ENCODE peak calls at places on chromosomes 2 and 18, in eight cellular contexts. One of them, this sample, is unnamed.

GRCh38 chr2:209726311-209726710 is 45.3 kb upstream of the UNC80 start:
- DNase-seq in amygdala: no peak
- DNase-seq in fibroblast of pulmonary artery: no peak
- DNase-seq in Right ventricle myocardium superior: no peak
- DNase-seq in kidney tubule cell: no peak
- DNase-seq in H54: no peak
- DNase-seq in substantia nigra: no peak
- DNase-seq in NCI-H1105: no peak
- DNase-seq in this sample: peak

GRCh38 chr2:10332402-10333246 is 29.9 kb downstream of the HPCAL1 start:
- DNase-seq in kidney tubule cell: no peak
- DNase-seq in substantia nigra: no peak
- DNase-seq in H54: no peak
- DNase-seq in Right ventricle myocardium superior: no peak
- DNase-seq in amygdala: no peak
- DNase-seq in NCI-H1105: no peak
- DNase-seq in fibroblast of pulmonary artery: no peak
- DNase-seq in this sample: no peak

GRCh38 chr2:203569677-203570316 is 34.7 kb upstream of the RAPH1 start:
- DNase-seq in kidney tubule cell: no peak
- DNase-seq in substantia nigra: no peak
- DNase-seq in Right ventricle myocardium superior: no peak
- DNase-seq in amygdala: no peak
- DNase-seq in fibroblast of pulmonary artery: no peak
- DNase-seq in NCI-H1105: no peak
- DNase-seq in H54: no peak
- DNase-seq in this sample: no peak

GRCh38 chr2:25374827-25375226 is 33.1 kb upstream of the DNMT3A start:
- DNase-seq in Right ventricle myocardium superior: no peak
- DNase-seq in H54: no peak
- DNase-seq in substantia nigra: no peak
- DNase-seq in fibroblast of pulmonary artery: no peak
- DNase-seq in NCI-H1105: no peak
- DNase-seq in amygdala: no peak
- DNase-seq in kidney tubule cell: no peak
- DNase-seq in this sample: no peak

GRCh38 chr2:134218414-134218813 is 35.5 kb upstream of the MGAT5 start:
- DNase-seq in NCI-H1105: no peak
- DNase-seq in kidney tubule cell: no peak
- DNase-seq in substantia nigra: no peak
- DNase-seq in fibroblast of pulmonary artery: no peak
- DNase-seq in H54: no peak
- DNase-seq in amygdala: no peak
- DNase-seq in Right ventricle myocardium superior: no peak
- DNase-seq in this sample: no peak

GRCh38 chr2:111653913-111654312 is 230.1 kb downstream of the ANAPC1 start:
- DNase-seq in NCI-H1105: no peak
- DNase-seq in H54: no peak
- DNase-seq in kidney tubule cell: no peak
- DNase-seq in substantia nigra: no peak
- DNase-seq in amygdala: no peak
- DNase-seq in Right ventricle myocardium superior: no peak
- DNase-seq in fibroblast of pulmonary artery: no peak
- DNase-seq in this sample: no peak

GRCh38 chr2:224038049-224038829 is 847 bp downstream of the SERPINE2 start:
- DNase-seq in amygdala: no peak
- DNase-seq in H54: peak
- DNase-seq in NCI-H1105: peak
- DNase-seq in Right ventricle myocardium superior: peak
- DNase-seq in substantia nigra: no peak
- DNase-seq in kidney tubule cell: peak
- DNase-seq in fibroblast of pulmonary artery: peak
- DNase-seq in this sample: peak

GRCh38 chr18:58761241-58761969 is 90.1 kb downstream of the MALT1 start:
- DNase-seq in amygdala: no peak
- DNase-seq in Right ventricle myocardium superior: no peak
- DNase-seq in NCI-H1105: no peak
- DNase-seq in kidney tubule cell: no peak
- DNase-seq in fibroblast of pulmonary artery: no peak
- DNase-seq in H54: no peak
- DNase-seq in substantia nigra: no peak
- DNase-seq in this sample: no peak

GRCh38 chr2:42801388-42801787 is 9.0 kb upstream of the HAAO start:
- DNase-seq in amygdala: no peak
- DNase-seq in fibroblast of pulmonary artery: no peak
- DNase-seq in H54: no peak
- DNase-seq in kidney tubule cell: peak
- DNase-seq in Right ventricle myocardium superior: no peak
- DNase-seq in NCI-H1105: no peak
- DNase-seq in substantia nigra: no peak
- DNase-seq in this sample: no peak

GRCh38 chr2:232229917-232230310 is 148.6 kb upstream of the ALPP start:
- DNase-seq in substantia nigra: no peak
- DNase-seq in fibroblast of pulmonary artery: peak
- DNase-seq in kidney tubule cell: no peak
- DNase-seq in NCI-H1105: no peak
- DNase-seq in amygdala: no peak
- DNase-seq in Right ventricle myocardium superior: no peak
- DNase-seq in H54: no peak
- DNase-seq in this sample: no peak

GRCh38 chr18:74901347-74902169 is 303.9 kb downstream of the ZNF407 start:
- DNase-seq in Right ventricle myocardium superior: no peak
- DNase-seq in kidney tubule cell: no peak
- DNase-seq in H54: no peak
- DNase-seq in fibroblast of pulmonary artery: peak
- DNase-seq in substantia nigra: no peak
- DNase-seq in amygdala: no peak
- DNase-seq in NCI-H1105: no peak
- DNase-seq in this sample: no peak

GRCh38 chr2:169365093-169365483 is 2.8 kb upstream of the LRP2 start:
- DNase-seq in H54: no peak
- DNase-seq in Right ventricle myocardium superior: no peak
- DNase-seq in NCI-H1105: no peak
- DNase-seq in fibroblast of pulmonary artery: no peak
- DNase-seq in amygdala: no peak
- DNase-seq in substantia nigra: no peak
- DNase-seq in kidney tubule cell: no peak
- DNase-seq in this sample: no peak

GRCh38 chr18:31648966-31649429 is 35.4 kb downstream of the B4GALT6 start:
- DNase-seq in Right ventricle myocardium superior: no peak
- DNase-seq in kidney tubule cell: peak
- DNase-seq in NCI-H1105: no peak
- DNase-seq in amygdala: no peak
- DNase-seq in H54: peak
- DNase-seq in substantia nigra: no peak
- DNase-seq in fibroblast of pulmonary artery: peak
- DNase-seq in this sample: peak

GRCh38 chr2:152466041-152466440 is 131.1 kb downstream of the FMNL2 start:
- DNase-seq in NCI-H1105: no peak
- DNase-seq in substantia nigra: no peak
- DNase-seq in kidney tubule cell: peak
- DNase-seq in amygdala: no peak
- DNase-seq in Right ventricle myocardium superior: no peak
- DNase-seq in H54: no peak
- DNase-seq in fibroblast of pulmonary artery: peak
- DNase-seq in this sample: no peak

GRCh38 chr2:54603357-54603756 is 120.1 kb upstream of the EML6 start:
- DNase-seq in NCI-H1105: no peak
- DNase-seq in Right ventricle myocardium superior: no peak
- DNase-seq in substantia nigra: no peak
- DNase-seq in H54: no peak
- DNase-seq in kidney tubule cell: no peak
- DNase-seq in amygdala: no peak
- DNase-seq in fibroblast of pulmonary artery: peak
- DNase-seq in this sample: no peak

GRCh38 chr2:151111599-151112278 is 149.9 kb downstream of the RBM43 start:
- DNase-seq in Right ventricle myocardium superior: no peak
- DNase-seq in amygdala: no peak
- DNase-seq in substantia nigra: no peak
- DNase-seq in H54: no peak
- DNase-seq in NCI-H1105: no peak
- DNase-seq in kidney tubule cell: peak
- DNase-seq in fibroblast of pulmonary artery: peak
- DNase-seq in this sample: peak

GRCh38 chr2:143682643-143683042 is 553.4 kb downstream of the ARHGAP15 start:
- DNase-seq in amygdala: no peak
- DNase-seq in kidney tubule cell: no peak
- DNase-seq in H54: no peak
- DNase-seq in substantia nigra: no peak
- DNase-seq in NCI-H1105: no peak
- DNase-seq in Right ventricle myocardium superior: no peak
- DNase-seq in fibroblast of pulmonary artery: no peak
- DNase-seq in this sample: no peak

GRCh38 chr2:130749641-130750040 is 5.7 kb upstream of the AMER3 start:
- DNase-seq in NCI-H1105: no peak
- DNase-seq in Right ventricle myocardium superior: no peak
- DNase-seq in fibroblast of pulmonary artery: no peak
- DNase-seq in kidney tubule cell: no peak
- DNase-seq in amygdala: no peak
- DNase-seq in substantia nigra: no peak
- DNase-seq in H54: no peak
- DNase-seq in this sample: no peak

GRCh38 chr2:17160594-17160993 is 357.6 kb downstream of the RAD51AP2 start:
- DNase-seq in H54: no peak
- DNase-seq in NCI-H1105: no peak
- DNase-seq in amygdala: no peak
- DNase-seq in kidney tubule cell: no peak
- DNase-seq in fibroblast of pulmonary artery: no peak
- DNase-seq in substantia nigra: no peak
- DNase-seq in Right ventricle myocardium superior: no peak
- DNase-seq in this sample: no peak